ENCODE peak calls at places on chromosomes 4 and X, in nine cellular contexts. O is mucosa of descending colon, N is AG04449, J is nephron progenitor cell, M is body of pancreas, B is upper lobe of right lung, D is A549, S is HCT116, U is OCI-LY7. R is an unnamed sample.
A peak's percentile ranks its signal among the peaks of the same experiment; 100 is the strongest.

GRCh38 chrX:35439692-35440091 is 358.4 kb upstream of the MAGEB16 start:
- DNase-seq in O (no peak), N (no peak), J (no peak), M (no peak), B (no peak), D (peak; percentile 22), S (no peak), U (no peak), R (no peak)

GRCh38 chr4:75302648-75303047 is 211.6 kb downstream of the RCHY1 start:
- DNase-seq in O (no peak), N (no peak), J (no peak), M (no peak), B (no peak), D (no peak), S (no peak), U (no peak), R (no peak)

GRCh38 chrX:70505451-70505841 is 60.8 kb downstream of the DLG3 start:
- DNase-seq in O (no peak), N (no peak), J (no peak), M (no peak), B (no peak), D (no peak), S (no peak), U (no peak), R (no peak)

GRCh38 chrX:130869239-130869638 is 33.8 kb downstream of the ENOX2 start:
- DNase-seq in O (no peak), N (no peak), J (no peak), M (no peak), B (no peak), D (no peak), S (no peak), U (no peak), R (no peak)

GRCh38 chr4:171534391-171534790 is 278.8 kb upstream of the GALNTL6 start:
- DNase-seq in O (no peak), N (no peak), J (no peak), M (no peak), B (no peak), D (no peak), S (no peak), U (no peak), R (no peak)

GRCh38 chrX:44043496-44043895 is 70.3 kb upstream of the NDP start:
- DNase-seq in O (no peak), N (no peak), J (no peak), M (no peak), B (no peak), D (no peak), S (no peak), U (no peak), R (no peak)

GRCh38 chrX:149831473-149831872 is 49.5 kb upstream of the MAGEA8 start:
- DNase-seq in O (no peak), N (no peak), J (no peak), M (no peak), B (no peak), D (peak; percentile 1), S (no peak), U (no peak), R (no peak)

GRCh38 chr4:168831919-168832745 is 177.9 kb downstream of the CBR4 start:
- DNase-seq in O (peak; percentile 86), N (no peak), J (peak; percentile 82), M (peak; percentile 85), B (peak; percentile 85), D (peak; percentile 77), S (peak; percentile 32), U (peak; percentile 68), R (peak; percentile 78)

GRCh38 chr4:2907706-2908293 is 55.4 kb downstream of the NOP14 start:
- DNase-seq in O (no peak), N (no peak), J (no peak), M (peak; percentile 58), B (no peak), D (no peak), S (no peak), U (no peak), R (no peak)

DNA sequence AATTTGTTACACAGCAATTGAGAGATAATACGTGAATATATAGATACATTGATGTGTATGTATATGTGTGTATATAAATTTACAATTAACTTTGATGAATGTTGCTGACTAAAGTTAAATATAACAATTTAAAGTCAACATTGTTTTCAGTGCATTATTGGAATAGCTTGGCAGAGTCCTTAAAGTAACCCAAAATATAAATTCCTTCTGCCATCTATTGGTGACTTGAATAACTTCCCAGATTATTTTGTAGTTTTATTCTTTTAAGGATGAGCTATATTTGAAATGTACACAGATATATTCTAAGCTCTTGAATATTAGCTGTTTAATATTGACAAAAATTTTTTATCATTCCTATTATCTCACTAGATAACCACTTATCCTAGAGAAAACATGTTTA is 298.2 kb upstream of the FSTL5 start:
- DNase-seq in O (no peak), N (no peak), J (no peak), M (no peak), B (no peak), D (no peak), S (peak; percentile 10), U (no peak), R (no peak)
- TF ChIP-seq CTCF in O (no peak), N (no peak), J (no peak), M (no peak), B (no peak), D (peak; percentile 22), S (peak; percentile 22), U (peak; percentile 41), R (no peak)

GRCh38 chr4:99117876-99118693 is 26.0 kb downstream of the ADH4 start:
- DNase-seq in O (no peak), N (no peak), J (no peak), M (no peak), B (no peak), D (peak; percentile 3), S (no peak), U (peak; percentile 24), R (no peak)
- TF ChIP-seq CTCF in O (no peak), N (no peak), J (no peak), M (no peak), B (peak; percentile 49), D (peak; percentile 41), S (peak; percentile 40), U (peak; percentile 78), R (no peak)

DNA sequence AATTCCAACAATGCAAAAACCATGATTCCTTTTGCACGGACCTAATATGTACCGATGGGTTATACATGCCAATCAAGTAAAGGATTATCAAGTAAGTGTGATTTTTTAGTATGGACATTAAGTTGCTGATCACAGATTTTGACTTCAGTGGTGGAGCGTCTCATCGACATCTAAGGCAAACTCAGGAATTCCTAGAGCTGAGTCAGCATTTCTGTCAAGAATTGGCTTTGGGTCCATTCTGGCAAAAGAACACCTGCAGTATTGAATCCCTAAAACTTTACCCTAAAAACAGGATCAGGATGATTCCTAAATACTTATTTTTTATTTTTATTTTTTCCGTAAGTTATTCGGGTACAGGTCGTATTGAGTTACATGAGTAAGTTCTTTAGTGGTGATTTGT is 83.6 kb downstream of the HPGD start:
- DNase-seq in O (no peak), N (no peak), J (no peak), M (no peak), B (no peak), D (no peak), S (no peak), U (no peak), R (no peak)
- TF ChIP-seq CTCF in O (no peak), N (no peak), J (no peak), M (no peak), B (no peak), D (no peak), S (no peak), U (no peak), R (no peak)

DNA sequence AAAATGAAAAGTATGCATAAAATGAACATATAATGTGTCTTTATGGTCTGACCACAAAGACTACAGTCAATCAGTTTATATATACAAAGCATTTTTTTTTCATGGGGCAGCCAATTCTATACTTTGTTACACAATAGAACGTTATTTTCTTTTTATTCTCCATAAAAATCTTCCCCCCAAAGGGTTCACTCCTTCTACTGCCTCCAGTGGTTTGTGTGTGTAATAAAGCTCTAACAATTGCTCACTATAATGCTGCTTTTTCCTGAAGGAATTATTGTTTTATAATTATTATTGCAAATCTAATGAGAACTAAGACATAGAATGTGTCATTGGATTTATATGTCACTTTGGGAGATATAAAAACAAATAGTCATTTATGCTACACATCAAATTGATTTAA is 664.1 kb upstream of the PABPC4L start:
- DNase-seq in O (no peak), N (no peak), J (no peak), M (no peak), B (no peak), D (no peak), S (no peak), U (no peak), R (no peak)
- TF ChIP-seq CTCF in O (no peak), N (no peak), J (no peak), M (no peak), B (no peak), D (no peak), S (no peak), U (peak; percentile 41), R (peak; percentile 19)

DNA sequence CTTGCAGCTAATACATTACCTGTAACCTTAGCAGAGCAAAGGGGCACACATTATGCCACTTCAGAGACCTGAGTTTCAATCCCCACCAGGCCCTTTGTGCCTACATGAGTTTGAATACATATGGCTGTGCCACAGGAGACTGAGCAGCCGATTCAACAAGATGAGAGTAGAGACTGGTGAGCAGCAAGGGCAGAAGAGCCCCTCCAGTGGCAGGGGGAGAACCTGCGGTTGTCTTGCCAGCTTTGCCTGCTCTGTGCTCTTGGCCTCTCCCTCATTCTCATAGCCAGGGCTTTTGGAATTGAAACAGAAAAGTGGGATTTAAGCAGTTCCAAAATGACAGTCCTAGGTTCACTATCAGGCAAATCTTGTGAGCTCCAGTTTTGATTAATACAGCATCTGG is 52.3 kb upstream of the CLNK start:
- DNase-seq in O (no peak), N (no peak), J (no peak), M (no peak), B (no peak), D (no peak), S (no peak), U (no peak), R (no peak)
- TF ChIP-seq CTCF in O (no peak), N (no peak), J (no peak), M (no peak), B (no peak), D (no peak), S (no peak), U (peak; percentile 16), R (no peak)

DNA sequence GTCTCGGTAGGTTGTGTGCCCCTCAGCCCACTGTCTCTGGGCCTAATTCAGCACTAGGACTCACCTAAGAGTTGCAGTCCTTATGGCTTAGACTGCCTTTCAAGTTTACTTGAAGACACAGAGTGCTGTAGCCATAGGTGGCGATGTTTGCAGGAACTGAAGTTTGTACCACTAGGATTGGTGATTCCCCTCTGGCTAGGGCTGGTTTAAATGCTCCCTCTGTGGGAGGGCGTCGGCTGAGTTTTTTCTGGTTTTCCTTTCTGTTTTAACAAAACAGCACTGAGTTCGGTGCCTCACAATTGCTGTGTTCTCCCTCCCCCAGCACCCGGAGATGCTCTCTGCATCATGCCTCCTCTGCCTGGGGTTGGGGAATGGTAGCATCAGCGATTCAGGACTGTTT is 480.9 kb downstream of the PCDH11X start:
- DNase-seq in O (no peak), N (no peak), J (no peak), M (no peak), B (no peak), D (peak; percentile 4), S (no peak), U (no peak), R (no peak)
- TF ChIP-seq CTCF in O (no peak), N (no peak), J (no peak), M (no peak), B (no peak), D (no peak), S (no peak), U (no peak), R (no peak)